ENCODE peak calls at places on chromosome 14, in six cellular contexts. One of them, this sample, is unnamed.

GRCh38 chr14:87800216-87800615 is 192.8 kb downstream of the GALC start:
- DNase-seq in HEK293T: no peak
- DNase-seq in ecto neural progenitor cell: no peak
- DNase-seq in MCF 10A: no peak
- DNase-seq in COLO829: no peak
- DNase-seq in AG08395: no peak
- DNase-seq in this sample: no peak

GRCh38 chr14:92877757-92878431 is 45.1 kb upstream of the CHGA start:
- DNase-seq in COLO829: no peak
- DNase-seq in HEK293T: no peak
- DNase-seq in MCF 10A: peak
- DNase-seq in AG08395: no peak
- DNase-seq in ecto neural progenitor cell: peak
- DNase-seq in this sample: no peak

GRCh38 chr14:104723651-104724406 is at the start of gene ADSS1:
- DNase-seq in COLO829: peak
- DNase-seq in HEK293T: peak
- DNase-seq in ecto neural progenitor cell: peak
- DNase-seq in MCF 10A: peak
- DNase-seq in AG08395: peak
- DNase-seq in this sample: peak

GRCh38 chr14:22200977-22201605 is 387.9 kb downstream of the DAD1 start:
- DNase-seq in COLO829: peak
- DNase-seq in AG08395: no peak
- DNase-seq in ecto neural progenitor cell: no peak
- DNase-seq in HEK293T: peak
- DNase-seq in MCF 10A: peak
- DNase-seq in this sample: peak

GRCh38 chr14:100405752-100406455 is 82.8 kb downstream of the SLC25A47 start:
- DNase-seq in ecto neural progenitor cell: no peak
- DNase-seq in COLO829: no peak
- DNase-seq in HEK293T: no peak
- DNase-seq in MCF 10A: no peak
- DNase-seq in AG08395: no peak
- DNase-seq in this sample: no peak

GRCh38 chr14:100640481-100641273 is 53.5 kb upstream of the BEGAIN start:
- DNase-seq in ecto neural progenitor cell: no peak
- DNase-seq in AG08395: no peak
- DNase-seq in HEK293T: no peak
- DNase-seq in MCF 10A: no peak
- DNase-seq in COLO829: no peak
- DNase-seq in this sample: no peak

GRCh38 chr14:78075610-78076277 is 94.4 kb upstream of the NRXN3 start:
- DNase-seq in AG08395: no peak
- DNase-seq in HEK293T: no peak
- DNase-seq in ecto neural progenitor cell: no peak
- DNase-seq in COLO829: no peak
- DNase-seq in MCF 10A: no peak
- DNase-seq in this sample: no peak

GRCh38 chr14:44771495-44771894 is 190.3 kb downstream of the KLHL28 start:
- DNase-seq in HEK293T: no peak
- DNase-seq in ecto neural progenitor cell: no peak
- DNase-seq in COLO829: no peak
- DNase-seq in MCF 10A: no peak
- DNase-seq in AG08395: no peak
- DNase-seq in this sample: no peak

This sample was measured in foreskin melanocyte.